ENCODE peak calls at places on chromosomes 1 and 21, in six cellular contexts. One of them, this sample, is unnamed.

GRCh38 chr21:42012763-42013329 is 2.7 kb upstream of the ZBTB21 start:
- DNase-seq in AG20443: no peak
- DNase-seq in AG09319: no peak
- DNase-seq in NCI-H446: no peak
- DNase-seq in RCC 7860: no peak
- DNase-seq in stimulated activated CD4-positive, alpha-beta T cell treated with anti-CD3 and anti-CD28 coated beads, Interleukin-12 subunit alpha, Interleukin-12 subunit beta, amount 100 ng/mL, for 4 hours: no peak
- DNase-seq in this sample: no peak

GRCh38 chr1:150995896-150996295 is 10.8 kb downstream of the MINDY1 start:
- DNase-seq in AG20443: no peak
- DNase-seq in AG09319: no peak
- DNase-seq in NCI-H446: peak
- DNase-seq in RCC 7860: no peak
- DNase-seq in stimulated activated CD4-positive, alpha-beta T cell treated with anti-CD3 and anti-CD28 coated beads, Interleukin-12 subunit alpha, Interleukin-12 subunit beta, amount 100 ng/mL, for 4 hours: no peak
- DNase-seq in this sample: no peak

GRCh38 chr1:211035821-211036380 is 98.0 kb downstream of the KCNH1 start:
- DNase-seq in AG20443: no peak
- DNase-seq in AG09319: no peak
- DNase-seq in NCI-H446: no peak
- DNase-seq in RCC 7860: no peak
- DNase-seq in stimulated activated CD4-positive, alpha-beta T cell treated with anti-CD3 and anti-CD28 coated beads, Interleukin-12 subunit alpha, Interleukin-12 subunit beta, amount 100 ng/mL, for 4 hours: no peak
- DNase-seq in this sample: no peak

GRCh38 chr1:46772571-46772970 is 26.3 kb upstream of the CYP4B1 start:
- DNase-seq in AG20443: no peak
- DNase-seq in AG09319: no peak
- DNase-seq in NCI-H446: no peak
- DNase-seq in RCC 7860: no peak
- DNase-seq in stimulated activated CD4-positive, alpha-beta T cell treated with anti-CD3 and anti-CD28 coated beads, Interleukin-12 subunit alpha, Interleukin-12 subunit beta, amount 100 ng/mL, for 4 hours: no peak
- DNase-seq in this sample: no peak

GRCh38 chr1:205294175-205294913 is 27.2 kb downstream of the NUAK2 start:
- DNase-seq in AG20443: peak
- DNase-seq in AG09319: peak
- DNase-seq in NCI-H446: no peak
- DNase-seq in RCC 7860: peak
- DNase-seq in stimulated activated CD4-positive, alpha-beta T cell treated with anti-CD3 and anti-CD28 coated beads, Interleukin-12 subunit alpha, Interleukin-12 subunit beta, amount 100 ng/mL, for 4 hours: no peak
- DNase-seq in this sample: peak

GRCh38 chr1:65260851-65261473 is 48.4 kb upstream of the DNAJC6 start:
- DNase-seq in AG20443: peak
- DNase-seq in AG09319: no peak
- DNase-seq in NCI-H446: peak
- DNase-seq in RCC 7860: peak
- DNase-seq in stimulated activated CD4-positive, alpha-beta T cell treated with anti-CD3 and anti-CD28 coated beads, Interleukin-12 subunit alpha, Interleukin-12 subunit beta, amount 100 ng/mL, for 4 hours: no peak
- DNase-seq in this sample: peak

GRCh38 chr1:109805486-109806180 is 41.9 kb upstream of the EPS8L3 start:
- DNase-seq in AG20443: no peak
- DNase-seq in AG09319: no peak
- DNase-seq in NCI-H446: peak
- DNase-seq in RCC 7860: no peak
- DNase-seq in stimulated activated CD4-positive, alpha-beta T cell treated with anti-CD3 and anti-CD28 coated beads, Interleukin-12 subunit alpha, Interleukin-12 subunit beta, amount 100 ng/mL, for 4 hours: no peak
- DNase-seq in this sample: no peak

GRCh38 chr1:112436384-112437156 is 40.6 kb downstream of the CTTNBP2NL start:
- DNase-seq in AG20443: no peak
- DNase-seq in AG09319: no peak
- DNase-seq in NCI-H446: no peak
- DNase-seq in RCC 7860: no peak
- DNase-seq in stimulated activated CD4-positive, alpha-beta T cell treated with anti-CD3 and anti-CD28 coated beads, Interleukin-12 subunit alpha, Interleukin-12 subunit beta, amount 100 ng/mL, for 4 hours: no peak
- DNase-seq in this sample: no peak

GRCh38 chr1:213613549-213613948 is 374.2 kb upstream of the PROX1 start:
- DNase-seq in AG20443: no peak
- DNase-seq in AG09319: no peak
- DNase-seq in NCI-H446: no peak
- DNase-seq in RCC 7860: no peak
- DNase-seq in stimulated activated CD4-positive, alpha-beta T cell treated with anti-CD3 and anti-CD28 coated beads, Interleukin-12 subunit alpha, Interleukin-12 subunit beta, amount 100 ng/mL, for 4 hours: no peak
- DNase-seq in this sample: no peak

GRCh38 chr1:193183019-193183643 is 3.3 kb downstream of the B3GALT2 start:
- DNase-seq in AG20443: peak
- DNase-seq in AG09319: no peak
- DNase-seq in NCI-H446: peak
- DNase-seq in RCC 7860: peak
- DNase-seq in stimulated activated CD4-positive, alpha-beta T cell treated with anti-CD3 and anti-CD28 coated beads, Interleukin-12 subunit alpha, Interleukin-12 subunit beta, amount 100 ng/mL, for 4 hours: no peak
- DNase-seq in this sample: peak

GRCh38 chr1:97832490-97832889 is 88.3 kb downstream of the DPYD start:
- DNase-seq in AG20443: no peak
- DNase-seq in AG09319: peak
- DNase-seq in NCI-H446: peak
- DNase-seq in RCC 7860: no peak
- DNase-seq in stimulated activated CD4-positive, alpha-beta T cell treated with anti-CD3 and anti-CD28 coated beads, Interleukin-12 subunit alpha, Interleukin-12 subunit beta, amount 100 ng/mL, for 4 hours: no peak
- DNase-seq in this sample: no peak

GRCh38 chr1:22888320-22889075 is 84.2 kb downstream of the LACTBL1 start:
- DNase-seq in AG20443: no peak
- DNase-seq in AG09319: no peak
- DNase-seq in NCI-H446: no peak
- DNase-seq in RCC 7860: peak
- DNase-seq in stimulated activated CD4-positive, alpha-beta T cell treated with anti-CD3 and anti-CD28 coated beads, Interleukin-12 subunit alpha, Interleukin-12 subunit beta, amount 100 ng/mL, for 4 hours: no peak
- DNase-seq in this sample: no peak

GRCh38 chr1:23194119-23194984 is 22.9 kb downstream of the HTR1D start:
- DNase-seq in AG20443: peak
- DNase-seq in AG09319: no peak
- DNase-seq in NCI-H446: no peak
- DNase-seq in RCC 7860: peak
- DNase-seq in stimulated activated CD4-positive, alpha-beta T cell treated with anti-CD3 and anti-CD28 coated beads, Interleukin-12 subunit alpha, Interleukin-12 subunit beta, amount 100 ng/mL, for 4 hours: no peak
- DNase-seq in this sample: peak